ENCODE peak calls at places on chromosomes 2 and 18, in four cellular contexts. Q, W, K and B are unnamed samples.

GRCh38 chr2:147197754-147198153 is 647.1 kb upstream of the ACVR2A start:
- DNase-seq in K (no peak), W (no peak), Q (no peak), B (no peak)

GRCh38 chr2:43423941-43424261 is 171.9 kb downstream of the THADA start:
- DNase-seq in Q (no peak), K (no peak), W (no peak), B (no peak)

GRCh38 chr18:76459687-76460350 is 35.2 kb downstream of the ZNF516 start:
- DNase-seq in K (no peak), W (peak), Q (peak), B (peak)

GRCh38 chr18:58590827-58591226 is 38.1 kb downstream of the ALPK2 start:
- DNase-seq in W (no peak), K (no peak), Q (no peak), B (peak)

GRCh38 chr18:60500960-60501359 is 128.4 kb upstream of the MC4R start:
- DNase-seq in K (no peak), Q (no peak), W (no peak), B (no peak)

GRCh38 chr18:24560511-24560981 is 100.1 kb downstream of the HRH4 start:
- DNase-seq in W (no peak), K (no peak), Q (no peak), B (no peak)

GRCh38 chr2:145753209-145753608 is 1233.3 kb upstream of the ZEB2 start:
- DNase-seq in K (no peak), Q (no peak), W (no peak), B (no peak)

GRCh38 chr18:79493801-79494211 is 98.1 kb downstream of the NFATC1 start:
- DNase-seq in W (no peak), K (no peak), Q (no peak), B (no peak)

GRCh38 chr2:10195278-10196219 is 73.0 kb downstream of the RRM2 start:
- DNase-seq in K (no peak), W (no peak), Q (no peak), B (no peak)

GRCh38 chr18:47095810-47096209 is 54.5 kb downstream of the HDHD2 start:
- DNase-seq in Q (no peak), K (no peak), W (no peak), B (no peak)

GRCh38 chr18:47100214-47100831 is 50.0 kb downstream of the HDHD2 start:
- DNase-seq in W (peak), Q (peak), K (peak), B (peak)
- TF ChIP-seq CTCF in W (peak), Q (peak), K (peak), B (peak)

DNA sequence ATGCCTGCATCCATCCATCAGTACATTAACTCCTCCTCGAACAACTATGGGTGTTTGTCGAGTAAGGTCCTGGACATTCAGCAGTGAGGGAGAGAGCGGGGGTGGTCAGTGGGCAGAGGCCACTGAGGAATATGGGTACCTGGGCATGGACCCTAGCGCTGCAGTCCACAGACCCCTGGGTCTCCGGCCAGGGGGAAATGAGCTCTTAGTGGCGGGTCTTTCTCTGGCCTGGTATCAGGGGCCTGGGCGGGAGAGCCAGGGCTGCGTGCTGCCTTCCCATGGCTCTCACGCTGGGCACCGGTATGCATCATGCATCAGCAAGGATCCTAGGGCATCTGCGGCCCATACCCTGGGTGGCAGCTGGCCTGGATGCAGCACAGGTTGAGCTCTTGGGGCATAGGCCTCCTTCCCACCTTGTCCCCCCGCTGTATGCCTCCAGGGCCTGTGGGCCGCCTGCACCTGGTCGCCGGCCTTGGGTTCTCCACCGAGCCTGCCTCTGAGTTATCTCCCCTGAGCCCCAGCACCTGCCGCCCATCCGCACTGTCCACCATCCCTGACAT is 1.3 kb upstream of the MOCOS start:
- DNase-seq in Q (no peak), K (no peak), W (peak), B (no peak)
- H3K4me3 ChIP-seq in Q (peak), K (no peak), W (no peak), B (no peak)

DNA sequence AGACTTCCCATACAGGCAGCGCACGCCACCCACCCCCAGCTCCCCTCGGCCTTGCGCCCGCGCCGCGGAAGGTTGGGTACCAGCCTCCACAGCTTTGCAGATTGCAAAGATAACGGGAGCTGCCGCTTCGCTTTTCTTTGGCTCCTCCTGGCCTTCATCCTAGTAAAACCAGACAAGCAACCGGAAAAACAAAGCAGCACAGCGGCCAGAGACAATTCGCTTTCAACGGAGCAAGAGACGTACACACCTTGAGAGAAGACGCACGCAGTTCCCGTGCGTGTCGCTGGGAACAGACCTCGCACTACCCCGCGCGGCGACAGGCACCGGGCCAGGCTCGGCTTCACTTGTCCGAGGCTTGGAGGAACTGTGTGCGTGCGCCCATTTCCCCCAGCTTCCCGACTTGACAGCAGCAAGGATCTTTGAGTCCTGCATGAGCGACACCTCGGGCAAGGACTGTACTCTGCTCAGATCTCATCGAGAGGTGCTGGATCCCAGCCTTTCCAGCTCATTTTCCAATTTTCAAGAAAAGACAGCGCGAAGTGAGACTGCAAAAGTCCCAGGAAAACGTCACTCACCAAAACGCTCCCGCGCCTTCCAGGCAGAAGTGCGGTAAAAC is 964 bp downstream of the ZBTB7C start:
- DNase-seq in Q (no peak), K (no peak), W (no peak), B (no peak)
- TF ChIP-seq CTCF in Q (no peak), K (no peak), W (no peak), B (no peak)

DNA sequence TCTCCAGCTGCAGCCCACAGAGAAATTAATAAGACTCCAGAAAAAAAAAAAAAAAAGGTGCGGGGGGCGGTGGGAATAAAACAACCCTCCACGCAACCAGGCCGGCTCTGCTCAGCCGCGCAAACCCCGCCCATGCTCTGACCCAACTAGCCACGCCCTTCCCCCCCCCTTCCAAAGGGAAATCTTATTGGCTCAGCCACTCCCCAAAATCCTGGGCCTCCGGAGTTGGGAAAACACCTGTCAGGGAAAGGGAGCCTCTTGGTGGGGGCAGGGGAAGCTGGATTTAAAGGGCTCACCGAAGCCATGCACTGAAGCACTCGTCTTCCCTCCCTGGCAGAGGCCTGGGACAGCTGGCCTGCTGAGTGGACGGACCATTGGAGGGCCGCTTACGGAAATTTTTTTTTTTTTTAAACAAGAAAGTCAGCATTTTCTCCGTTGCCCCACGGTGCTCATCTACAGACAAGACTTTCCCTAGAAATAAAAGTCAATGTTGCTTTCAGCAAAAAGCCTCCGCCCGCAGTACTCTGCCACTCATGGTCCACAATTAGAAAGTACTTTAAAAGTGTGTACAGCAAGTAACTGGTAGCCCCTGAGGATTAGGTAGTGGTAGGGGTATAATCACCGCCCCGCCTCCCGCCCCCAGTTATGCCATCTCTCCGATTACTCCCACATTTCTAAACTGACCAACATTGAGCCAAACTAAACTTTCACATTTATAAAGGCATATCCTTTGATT is 711 bp upstream of the ERBB4 start:
- DNase-seq in Q (no peak), K (no peak), W (no peak), B (no peak)
- H3K4me3 ChIP-seq in Q (peak), K (peak), W (peak), B (peak)

GRCh38 chr2:144513388-144514100 is 6.4 kb downstream of the ZEB2 start:
- DNase-seq in K (no peak), Q (peak), W (no peak), B (peak)

GRCh38 chr2:144511222-144511855 is 8.6 kb downstream of the ZEB2 start:
- DNase-seq in Q (peak), K (no peak), W (no peak), B (peak)

GRCh38 chr2:144510206-144510991 is 9.5 kb downstream of the ZEB2 start:
- DNase-seq in W (no peak), K (no peak), Q (peak), B (peak)

GRCh38 chr2:144512421-144513272 is 7.3 kb downstream of the ZEB2 start:
- DNase-seq in Q (peak), K (no peak), W (no peak), B (peak)

DNA sequence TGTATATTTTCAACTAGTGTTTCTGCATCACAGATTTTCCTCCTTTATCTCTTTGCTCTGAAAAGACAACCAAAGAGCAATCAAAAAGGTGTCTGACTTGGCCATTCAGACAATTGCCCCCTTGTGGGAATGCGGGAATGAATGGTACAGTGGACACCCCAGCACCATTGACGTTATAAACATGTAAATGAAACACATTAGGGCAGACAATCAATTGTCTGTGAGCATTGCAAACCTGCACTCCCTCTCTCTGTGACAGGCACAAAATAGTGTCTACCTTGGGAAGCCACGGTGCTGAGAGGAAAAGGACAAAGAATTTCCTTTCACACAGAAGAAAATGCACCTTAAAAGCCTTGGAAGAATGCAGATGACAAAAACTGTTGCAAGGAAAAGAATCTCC is 8.0 kb downstream of the ZEB2 start:
- DNase-seq in K (no peak), Q (peak), W (no peak), B (no peak)
- TF ChIP-seq CTCF in K (no peak), Q (peak), W (no peak), B (no peak)

GRCh38 chr2:16650287-16651249 is 15.1 kb downstream of the CYRIA start:
- DNase-seq in W (no peak), K (no peak), Q (peak), B (peak)

GRCh38 chr2:16653083-16653375 is 12.6 kb downstream of the CYRIA start:
- DNase-seq in K (no peak), Q (no peak), W (peak), B (no peak)

GRCh38 chr2:16654775-16655456 is 10.7 kb downstream of the CYRIA start:
- DNase-seq in W (peak), Q (no peak), K (no peak), B (no peak)

GRCh38 chr2:16653799-16654198 is 11.8 kb downstream of the CYRIA start:
- DNase-seq in W (peak), Q (no peak), K (peak), B (no peak)

GRCh38 chr2:16652296-16653082 is 13.1 kb downstream of the CYRIA start:
- DNase-seq in W (peak), Q (peak), K (no peak), B (peak)
- H3K4me3 ChIP-seq in W (no peak), Q (no peak), K (no peak), B (no peak)